ENCODE peak calls at places on chromosomes 5 and 9, in six cellular contexts. W, B, P, Y, X and T are unnamed samples.

GRCh38 chr5:171989946-171990712 is 16.3 kb downstream of the FBXW11 start:
- DNase-seq in W (no peak), B (no peak), P (peak; percentile 41), Y (no peak), X (no peak), T (no peak)

GRCh38 chr9:13524245-13524644 is 244.8 kb upstream of the MPDZ start:
- DNase-seq in W (no peak), B (no peak), P (no peak), Y (no peak), X (no peak), T (no peak)

GRCh38 chr9:135680091-135680490 is 17.0 kb downstream of the LCN9 start:
- DNase-seq in W (no peak), B (no peak), P (no peak), Y (no peak), X (no peak), T (no peak)

GRCh38 chr9:117795271-117795670 is 91.1 kb downstream of the TLR4 start:
- DNase-seq in W (no peak), B (no peak), P (no peak), Y (no peak), X (no peak), T (no peak)

GRCh38 chr9:87346061-87346665 is 151.5 kb upstream of the DAPK1 start:
- DNase-seq in W (no peak), B (no peak), P (no peak), Y (no peak), X (no peak), T (no peak)

GRCh38 chr9:75826292-75826691 is 64.2 kb upstream of the PCSK5 start:
- DNase-seq in W (no peak), B (no peak), P (no peak), Y (no peak), X (no peak), T (no peak)

GRCh38 chr5:156647034-156647451 is 203.1 kb upstream of the PPP1R2B start:
- DNase-seq in W (no peak), B (no peak), P (no peak), Y (no peak), X (no peak), T (no peak)

GRCh38 chr5:172690258-172691075 is 49.4 kb downstream of the NEURL1B start:
- DNase-seq in W (no peak), B (no peak), P (no peak), Y (no peak), X (no peak), T (no peak)

GRCh38 chr5:84032404-84032803 is 311.7 kb upstream of the HAPLN1 start:
- DNase-seq in W (no peak), B (no peak), P (peak; percentile 66), Y (no peak), X (no peak), T (no peak)

GRCh38 chr5:87127426-87127825 is 140.3 kb upstream of the RASA1 start:
- DNase-seq in W (no peak), B (no peak), P (peak; percentile 88), Y (no peak), X (peak; percentile 5), T (no peak)

GRCh38 chr5:150582281-150582791 is 58.1 kb upstream of the SYNPO start:
- DNase-seq in W (no peak), B (no peak), P (peak; percentile 57), Y (no peak), X (no peak), T (no peak)